ENCODE peak calls at places on chromosome 6, in eight cellular contexts. One of them, this sample, is unnamed.

GRCh38 chr6:143052282-143052681 is 8.4 kb upstream of the AIG1 start:
- DNase-seq in CD4-positive, CD25-positive, alpha-beta regulatory T cell: no peak
- DNase-seq in HL-60: no peak
- DNase-seq in lower lobe of right lung: no peak
- DNase-seq in AG10803: no peak
- DNase-seq in fibroblast of the aortic adventitia: no peak
- DNase-seq in WERI-Rb-1: no peak
- DNase-seq in ovary: no peak
- DNase-seq in this sample: no peak

GRCh38 chr6:120354452-120355098 is 979.7 kb downstream of the TBC1D32 start:
- DNase-seq in CD4-positive, CD25-positive, alpha-beta regulatory T cell: no peak
- DNase-seq in HL-60: no peak
- DNase-seq in lower lobe of right lung: no peak
- DNase-seq in AG10803: no peak
- DNase-seq in fibroblast of the aortic adventitia: no peak
- DNase-seq in WERI-Rb-1: no peak
- DNase-seq in ovary: no peak
- DNase-seq in this sample: no peak

GRCh38 chr6:165245287-165245686 is 64.1 kb downstream of the C6orf118 start:
- DNase-seq in CD4-positive, CD25-positive, alpha-beta regulatory T cell: no peak
- DNase-seq in HL-60: no peak
- DNase-seq in lower lobe of right lung: no peak
- DNase-seq in AG10803: peak
- DNase-seq in fibroblast of the aortic adventitia: peak
- DNase-seq in WERI-Rb-1: no peak
- DNase-seq in ovary: no peak
- DNase-seq in this sample: no peak

GRCh38 chr6:128570439-128571063 is 50.2 kb upstream of the PTPRK start:
- DNase-seq in CD4-positive, CD25-positive, alpha-beta regulatory T cell: no peak
- DNase-seq in HL-60: no peak
- DNase-seq in lower lobe of right lung: no peak
- DNase-seq in AG10803: no peak
- DNase-seq in fibroblast of the aortic adventitia: no peak
- DNase-seq in WERI-Rb-1: no peak
- DNase-seq in ovary: no peak
- DNase-seq in this sample: no peak

GRCh38 chr6:6694825-6695710 is 106.5 kb downstream of the LY86 start:
- DNase-seq in CD4-positive, CD25-positive, alpha-beta regulatory T cell: no peak
- DNase-seq in HL-60: peak
- DNase-seq in lower lobe of right lung: peak
- DNase-seq in AG10803: peak
- DNase-seq in fibroblast of the aortic adventitia: peak
- DNase-seq in WERI-Rb-1: no peak
- DNase-seq in ovary: peak
- DNase-seq in this sample: peak

GRCh38 chr6:139027620-139028182 is 844 bp upstream of the ABRACL start:
- DNase-seq in CD4-positive, CD25-positive, alpha-beta regulatory T cell: no peak
- DNase-seq in HL-60: peak
- DNase-seq in lower lobe of right lung: no peak
- DNase-seq in AG10803: peak
- DNase-seq in fibroblast of the aortic adventitia: peak
- DNase-seq in WERI-Rb-1: no peak
- DNase-seq in ovary: no peak
- DNase-seq in this sample: no peak

GRCh38 chr6:107603029-107603428 is 113.1 kb downstream of the SOBP start:
- DNase-seq in CD4-positive, CD25-positive, alpha-beta regulatory T cell: no peak
- DNase-seq in HL-60: no peak
- DNase-seq in lower lobe of right lung: no peak
- DNase-seq in AG10803: no peak
- DNase-seq in fibroblast of the aortic adventitia: no peak
- DNase-seq in WERI-Rb-1: peak
- DNase-seq in ovary: no peak
- DNase-seq in this sample: no peak

GRCh38 chr6:25945175-25945574 is 14.7 kb upstream of the SLC17A2 start:
- DNase-seq in CD4-positive, CD25-positive, alpha-beta regulatory T cell: no peak
- DNase-seq in HL-60: no peak
- DNase-seq in lower lobe of right lung: no peak
- DNase-seq in AG10803: no peak
- DNase-seq in fibroblast of the aortic adventitia: no peak
- DNase-seq in WERI-Rb-1: no peak
- DNase-seq in ovary: no peak
- DNase-seq in this sample: no peak

GRCh38 chr6:157715766-157716171 is 107.3 kb upstream of the SNX9 start:
- DNase-seq in CD4-positive, CD25-positive, alpha-beta regulatory T cell: no peak
- DNase-seq in HL-60: no peak
- DNase-seq in lower lobe of right lung: no peak
- DNase-seq in AG10803: peak
- DNase-seq in fibroblast of the aortic adventitia: peak
- DNase-seq in WERI-Rb-1: no peak
- DNase-seq in ovary: peak
- DNase-seq in this sample: no peak

GRCh38 chr6:157717266-157717870 is 105.7 kb upstream of the SNX9 start:
- DNase-seq in CD4-positive, CD25-positive, alpha-beta regulatory T cell: no peak
- DNase-seq in HL-60: no peak
- DNase-seq in lower lobe of right lung: no peak
- DNase-seq in AG10803: no peak
- DNase-seq in fibroblast of the aortic adventitia: no peak
- DNase-seq in WERI-Rb-1: no peak
- DNase-seq in ovary: no peak
- DNase-seq in this sample: no peak

GRCh38 chr6:157718788-157719187 is 104.3 kb upstream of the SNX9 start:
- DNase-seq in CD4-positive, CD25-positive, alpha-beta regulatory T cell: no peak
- DNase-seq in HL-60: no peak
- DNase-seq in lower lobe of right lung: no peak
- DNase-seq in AG10803: no peak
- DNase-seq in fibroblast of the aortic adventitia: no peak
- DNase-seq in WERI-Rb-1: no peak
- DNase-seq in ovary: no peak
- DNase-seq in this sample: no peak

GRCh38 chr6:157714153-157714490 is 108.9 kb upstream of the SNX9 start:
- DNase-seq in CD4-positive, CD25-positive, alpha-beta regulatory T cell: no peak
- DNase-seq in HL-60: no peak
- DNase-seq in lower lobe of right lung: no peak
- DNase-seq in AG10803: peak
- DNase-seq in fibroblast of the aortic adventitia: peak
- DNase-seq in WERI-Rb-1: no peak
- DNase-seq in ovary: no peak
- DNase-seq in this sample: no peak

DNA sequence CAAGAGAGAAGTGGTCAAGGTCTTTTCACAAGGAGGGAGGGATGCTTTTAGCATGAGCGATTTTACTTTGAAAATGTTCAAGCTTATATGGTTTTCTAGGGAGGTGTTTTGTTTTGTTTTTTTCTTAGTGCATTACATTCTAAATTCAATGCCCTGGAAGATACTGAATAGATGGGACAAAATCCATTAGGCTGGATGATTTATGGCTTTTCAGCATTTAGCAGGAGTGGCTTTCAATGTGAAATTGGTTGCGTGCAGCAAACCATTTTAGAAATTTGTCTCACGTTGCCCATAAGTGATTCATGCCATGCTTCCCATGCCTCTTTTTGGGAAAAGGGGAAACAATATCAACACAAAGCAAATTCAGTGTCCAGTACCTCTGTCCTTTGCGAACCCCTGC is 106.5 kb upstream of the SNX9 start:
- DNase-seq in CD4-positive, CD25-positive, alpha-beta regulatory T cell: no peak
- DNase-seq in HL-60: no peak
- DNase-seq in lower lobe of right lung: no peak
- DNase-seq in AG10803: peak
- DNase-seq in fibroblast of the aortic adventitia: peak
- DNase-seq in WERI-Rb-1: no peak
- DNase-seq in ovary: no peak
- DNase-seq in this sample: no peak
- H3K4me3 ChIP-seq in CD4-positive, CD25-positive, alpha-beta regulatory T cell: no peak
- H3K4me3 ChIP-seq in HL-60: no peak
- H3K4me3 ChIP-seq in lower lobe of right lung: no peak
- H3K4me3 ChIP-seq in AG10803: peak
- H3K4me3 ChIP-seq in fibroblast of the aortic adventitia: no peak
- H3K4me3 ChIP-seq in WERI-Rb-1: no peak
- H3K4me3 ChIP-seq in ovary: no peak
- H3K4me3 ChIP-seq in this sample: no peak

DNA sequence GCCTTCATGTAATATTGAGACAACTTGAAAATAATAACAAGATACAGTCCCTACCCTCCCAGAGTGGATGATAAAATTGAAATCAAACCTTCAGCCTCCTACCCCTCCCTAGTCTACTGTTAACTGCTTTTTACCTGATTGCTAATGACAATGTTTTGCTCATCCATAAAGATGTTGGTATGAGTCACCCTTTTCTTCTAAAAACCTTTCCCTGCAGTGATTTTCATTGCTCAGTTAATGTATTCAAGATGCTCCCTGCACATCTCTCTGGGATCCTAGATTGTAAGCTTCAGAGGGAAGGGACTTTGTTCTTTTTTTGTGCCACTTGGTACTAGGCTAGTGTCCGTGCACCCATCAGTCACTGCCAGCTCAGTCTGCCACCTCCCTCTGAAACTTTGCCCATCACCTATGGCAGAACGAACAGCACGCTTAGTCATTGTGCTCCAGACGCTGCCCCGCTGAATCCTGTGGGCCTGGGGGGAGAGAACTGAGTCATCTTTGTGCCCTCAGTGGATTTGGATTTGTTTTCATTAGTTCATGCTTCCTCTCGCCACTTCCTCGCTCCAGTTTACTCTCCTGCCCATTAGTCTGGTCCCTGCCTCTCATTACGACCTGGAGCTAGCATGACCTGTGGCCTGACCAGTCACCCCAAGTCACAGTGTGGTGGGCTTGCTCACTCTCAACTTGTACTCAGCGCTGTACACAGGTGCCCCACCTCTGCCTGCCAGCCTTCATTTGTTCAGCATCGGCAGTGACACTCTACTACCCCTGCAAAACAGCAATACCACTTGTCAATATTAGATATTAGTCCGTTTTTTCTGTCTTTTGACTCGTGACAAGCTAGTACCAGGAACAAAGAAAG is 78.0 kb upstream of the TMEM181 start:
- DNase-seq in CD4-positive, CD25-positive, alpha-beta regulatory T cell: no peak
- DNase-seq in HL-60: no peak
- DNase-seq in lower lobe of right lung: no peak
- DNase-seq in AG10803: peak
- DNase-seq in fibroblast of the aortic adventitia: peak
- DNase-seq in WERI-Rb-1: no peak
- DNase-seq in ovary: no peak
- DNase-seq in this sample: no peak
- H3K4me3 ChIP-seq in CD4-positive, CD25-positive, alpha-beta regulatory T cell: no peak
- H3K4me3 ChIP-seq in HL-60: no peak
- H3K4me3 ChIP-seq in lower lobe of right lung: no peak
- H3K4me3 ChIP-seq in AG10803: no peak
- H3K4me3 ChIP-seq in fibroblast of the aortic adventitia: no peak
- H3K4me3 ChIP-seq in WERI-Rb-1: no peak
- H3K4me3 ChIP-seq in ovary: no peak
- H3K4me3 ChIP-seq in this sample: no peak

GRCh38 chr6:19865178-19865577 is 28.0 kb downstream of the ID4 start:
- DNase-seq in CD4-positive, CD25-positive, alpha-beta regulatory T cell: no peak
- DNase-seq in HL-60: no peak
- DNase-seq in lower lobe of right lung: no peak
- DNase-seq in AG10803: no peak
- DNase-seq in fibroblast of the aortic adventitia: no peak
- DNase-seq in WERI-Rb-1: no peak
- DNase-seq in ovary: no peak
- DNase-seq in this sample: no peak

GRCh38 chr6:19864285-19864684 is 27.1 kb downstream of the ID4 start:
- DNase-seq in CD4-positive, CD25-positive, alpha-beta regulatory T cell: no peak
- DNase-seq in HL-60: no peak
- DNase-seq in lower lobe of right lung: no peak
- DNase-seq in AG10803: no peak
- DNase-seq in fibroblast of the aortic adventitia: no peak
- DNase-seq in WERI-Rb-1: no peak
- DNase-seq in ovary: no peak
- DNase-seq in this sample: no peak

GRCh38 chr6:19866199-19866872 is 29.2 kb downstream of the ID4 start:
- DNase-seq in CD4-positive, CD25-positive, alpha-beta regulatory T cell: no peak
- DNase-seq in HL-60: no peak
- DNase-seq in lower lobe of right lung: no peak
- DNase-seq in AG10803: no peak
- DNase-seq in fibroblast of the aortic adventitia: no peak
- DNase-seq in WERI-Rb-1: peak
- DNase-seq in ovary: no peak
- DNase-seq in this sample: no peak

GRCh38 chr6:19869464-19869863 is 32.3 kb downstream of the ID4 start:
- DNase-seq in CD4-positive, CD25-positive, alpha-beta regulatory T cell: no peak
- DNase-seq in HL-60: no peak
- DNase-seq in lower lobe of right lung: no peak
- DNase-seq in AG10803: no peak
- DNase-seq in fibroblast of the aortic adventitia: no peak
- DNase-seq in WERI-Rb-1: peak
- DNase-seq in ovary: no peak
- DNase-seq in this sample: no peak

DNA sequence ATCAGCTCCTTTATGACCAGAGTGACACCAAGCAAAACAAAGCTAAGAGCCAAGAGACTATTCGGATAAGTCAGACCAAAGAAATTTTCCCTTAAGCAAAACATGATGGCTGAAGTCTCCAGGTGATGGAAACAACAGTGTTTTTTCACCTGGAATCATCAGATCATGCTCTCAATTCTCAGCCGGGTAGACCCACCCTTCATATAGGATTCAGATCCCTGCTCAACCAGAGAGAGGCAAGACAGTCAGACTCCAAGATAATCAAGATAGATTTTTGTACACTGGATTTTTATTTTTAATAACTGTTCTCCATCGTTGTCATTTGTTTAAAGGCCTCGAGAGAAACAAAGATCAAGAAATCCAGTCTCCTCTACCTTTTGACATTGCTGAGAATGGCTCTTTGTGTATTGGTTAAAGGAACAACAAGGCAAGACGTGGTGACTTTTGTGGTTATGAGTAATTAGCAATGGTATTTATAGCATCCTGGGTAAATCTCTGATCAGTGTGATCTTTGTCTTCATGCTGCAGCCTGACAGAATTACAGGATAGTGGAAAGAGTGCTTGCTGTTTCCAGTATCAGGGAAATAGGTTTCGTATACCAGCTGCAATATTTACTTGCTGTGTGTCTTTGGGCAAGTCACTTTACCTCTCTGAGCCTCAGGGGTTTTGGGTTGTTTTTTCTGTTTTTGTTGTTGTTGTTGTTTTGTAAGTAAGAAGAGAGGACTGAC is 29.9 kb downstream of the ID4 start:
- DNase-seq in CD4-positive, CD25-positive, alpha-beta regulatory T cell: no peak
- DNase-seq in HL-60: no peak
- DNase-seq in lower lobe of right lung: no peak
- DNase-seq in AG10803: peak
- DNase-seq in fibroblast of the aortic adventitia: no peak
- DNase-seq in WERI-Rb-1: no peak
- DNase-seq in ovary: no peak
- DNase-seq in this sample: no peak
- H3K4me3 ChIP-seq in CD4-positive, CD25-positive, alpha-beta regulatory T cell: no peak
- H3K4me3 ChIP-seq in HL-60: no peak
- H3K4me3 ChIP-seq in lower lobe of right lung: no peak
- H3K4me3 ChIP-seq in AG10803: no peak
- H3K4me3 ChIP-seq in fibroblast of the aortic adventitia: no peak
- H3K4me3 ChIP-seq in WERI-Rb-1: peak
- H3K4me3 ChIP-seq in ovary: no peak
- H3K4me3 ChIP-seq in this sample: no peak

GRCh38 chr6:31353508-31353907 is 3.5 kb downstream of the HLA-B start:
- DNase-seq in CD4-positive, CD25-positive, alpha-beta regulatory T cell: no peak
- DNase-seq in HL-60: no peak
- DNase-seq in lower lobe of right lung: no peak
- DNase-seq in AG10803: no peak
- DNase-seq in fibroblast of the aortic adventitia: no peak
- DNase-seq in WERI-Rb-1: no peak
- DNase-seq in ovary: no peak
- DNase-seq in this sample: no peak

GRCh38 chr6:31354788-31355539 is 2.0 kb downstream of the HLA-B start:
- DNase-seq in CD4-positive, CD25-positive, alpha-beta regulatory T cell: no peak
- DNase-seq in HL-60: peak
- DNase-seq in lower lobe of right lung: no peak
- DNase-seq in AG10803: no peak
- DNase-seq in fibroblast of the aortic adventitia: no peak
- DNase-seq in WERI-Rb-1: no peak
- DNase-seq in ovary: no peak
- DNase-seq in this sample: peak

GRCh38 chr6:31355540-31355988 is 1.4 kb downstream of the HLA-B start:
- DNase-seq in CD4-positive, CD25-positive, alpha-beta regulatory T cell: no peak
- DNase-seq in HL-60: peak
- DNase-seq in lower lobe of right lung: no peak
- DNase-seq in AG10803: no peak
- DNase-seq in fibroblast of the aortic adventitia: no peak
- DNase-seq in WERI-Rb-1: no peak
- DNase-seq in ovary: no peak
- DNase-seq in this sample: no peak

GRCh38 chr6:31352497-31353368 is 4.2 kb downstream of the HLA-B start:
- DNase-seq in CD4-positive, CD25-positive, alpha-beta regulatory T cell: peak
- DNase-seq in HL-60: no peak
- DNase-seq in lower lobe of right lung: no peak
- DNase-seq in AG10803: no peak
- DNase-seq in fibroblast of the aortic adventitia: no peak
- DNase-seq in WERI-Rb-1: no peak
- DNase-seq in ovary: no peak
- DNase-seq in this sample: no peak

DNA sequence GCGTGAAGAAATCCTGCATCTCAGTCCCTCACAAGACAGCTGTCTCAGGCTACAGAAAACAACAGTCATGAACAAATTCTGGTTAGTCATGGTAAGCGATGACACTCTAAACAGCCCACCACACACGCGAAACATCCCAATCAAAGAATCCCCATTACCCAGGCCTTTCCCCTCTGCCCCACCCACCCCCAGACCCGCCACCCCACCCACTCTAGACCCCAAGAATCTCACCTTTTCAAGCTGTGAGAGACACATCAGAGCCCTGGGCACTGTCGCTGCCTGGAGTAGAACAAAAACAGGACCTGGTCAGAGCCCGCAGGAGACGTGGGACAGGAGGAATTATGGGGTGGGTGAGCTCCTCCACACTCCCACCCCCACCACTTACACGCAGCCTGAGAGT is 2.7 kb downstream of the HLA-B start:
- DNase-seq in CD4-positive, CD25-positive, alpha-beta regulatory T cell: peak
- DNase-seq in HL-60: peak
- DNase-seq in lower lobe of right lung: no peak
- DNase-seq in AG10803: no peak
- DNase-seq in fibroblast of the aortic adventitia: no peak
- DNase-seq in WERI-Rb-1: no peak
- DNase-seq in ovary: no peak
- DNase-seq in this sample: no peak
- H3K4me3 ChIP-seq in CD4-positive, CD25-positive, alpha-beta regulatory T cell: peak
- H3K4me3 ChIP-seq in HL-60: peak
- H3K4me3 ChIP-seq in lower lobe of right lung: peak
- H3K4me3 ChIP-seq in AG10803: no peak
- H3K4me3 ChIP-seq in fibroblast of the aortic adventitia: no peak
- H3K4me3 ChIP-seq in WERI-Rb-1: no peak
- H3K4me3 ChIP-seq in ovary: no peak
- H3K4me3 ChIP-seq in this sample: peak

This sample was measured in spleen.